ENCODE peak calls at places on chromosomes 16 and 17, in six cellular contexts. R is H1, C is GM12878, M is HCT116, V is K562, T is HepG2. L is an unnamed sample. For H3K4me1, the result is how much of the 10 kb centered on the place peaks cover.

GRCh38 chr17:48547839-48548686 is 3.2 kb upstream of the HOXB2 start:
- DNase-seq in R (no peak), C (no peak), M (no peak), V (peak), T (no peak), L (no peak)

GRCh38 chr16:85443531-85443930 is 169.6 kb upstream of the GSE1 start:
- DNase-seq in R (no peak), C (no peak), M (no peak), V (no peak), T (no peak), L (no peak)

GRCh38 chr16:57829969-57830360 is 27.7 kb upstream of the KIFC3 start:
- DNase-seq in R (no peak), C (no peak), M (no peak), V (no peak), T (no peak), L (no peak)

GRCh38 chr17:4519361-4519788 is 20.7 kb downstream of the SPNS2 start:
- DNase-seq in R (no peak), C (no peak), M (no peak), V (no peak), T (no peak), L (no peak)

GRCh38 chr16:278863-279366 is 1.5 kb upstream of the ARHGDIG start:
- DNase-seq in R (no peak), C (peak), M (no peak), V (no peak), T (peak), L (no peak)

GRCh38 chr17:10314332-10314731 is 58.5 kb downstream of the MYH13 start:
- DNase-seq in R (no peak), C (no peak), M (no peak), V (no peak), T (no peak), L (no peak)

GRCh38 chr17:7580631-7581554 is 1.5 kb downstream of the CD68 start:
- DNase-seq in R (no peak), C (no peak), M (no peak), V (no peak), T (no peak), L (no peak)

GRCh38 chr16:15976929-15977637 is 27.7 kb downstream of the ABCC1 start:
- DNase-seq in R (no peak), C (no peak), M (no peak), V (no peak), T (no peak), L (no peak)

GRCh38 chr17:17793378-17794214 is 43.2 kb downstream of the SREBF1 start:
- DNase-seq in R (no peak), C (no peak), M (no peak), V (no peak), T (no peak), L (no peak)

GRCh38 chr16:10911267-10911666 is 31.0 kb downstream of the DEXI start:
- DNase-seq in R (no peak), C (no peak), M (no peak), V (no peak), T (no peak), L (no peak)

GRCh38 chr17:54408741-54409140 is 491.9 kb upstream of the TOM1L1 start:
- DNase-seq in R (no peak), C (no peak), M (no peak), V (no peak), T (no peak), L (no peak)

GRCh38 chr17:21419299-21420239 is 43.4 kb downstream of the KCNJ12 start:
- DNase-seq in R (no peak), C (no peak), M (no peak), V (no peak), T (no peak), L (no peak)

GRCh38 chr16:85329059-85329812 is 217.0 kb upstream of the CIBAR2 start:
- DNase-seq in R (no peak), C (no peak), M (peak), V (peak), T (no peak), L (peak)

GRCh38 chr16:15949210-15950166 is at the start of gene ABCC1:
- DNase-seq in R (no peak), C (no peak), M (no peak), V (peak), T (peak), L (no peak)

GRCh38 chr17:74652020-74652419 is 28.5 kb upstream of the CD300E start:
- DNase-seq in R (no peak), C (no peak), M (no peak), V (no peak), T (no peak), L (no peak)

GRCh38 chr17:60060474-60060873 is 18.2 kb downstream of the HEATR6 start:
- DNase-seq in R (no peak), C (no peak), M (no peak), V (no peak), T (no peak), L (no peak)
- H3K4me1 ChIP-seq in R (under half), C (under half), M (under half), V (under half), T (under half), L (under half)

DNA sequence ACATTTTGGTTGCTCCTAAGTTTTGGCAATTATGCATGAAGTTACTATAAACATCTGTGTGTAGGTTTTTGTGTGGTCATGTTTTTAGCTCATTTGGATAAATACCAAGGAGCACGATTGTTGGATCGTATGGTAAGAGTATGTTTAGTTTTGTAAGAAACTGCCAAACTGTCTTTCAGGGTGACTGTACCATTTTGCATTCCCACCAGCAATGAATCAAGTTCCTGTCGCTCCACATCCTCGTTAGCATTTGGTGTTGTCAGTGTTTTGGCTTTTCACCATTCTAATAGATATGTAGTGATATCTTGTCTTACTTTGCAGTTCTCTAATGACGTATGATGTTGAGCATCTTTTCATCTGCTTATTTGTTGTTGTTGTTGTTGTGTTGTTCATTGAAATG is 20.2 kb downstream of the TENT4B start:
- DNase-seq in R (no peak), C (no peak), M (no peak), V (no peak), T (no peak), L (no peak)
- TF ChIP-seq ZNF274 in R (no peak), C (no peak), M (no peak), V (no peak), T (no peak), L (no peak)

DNA sequence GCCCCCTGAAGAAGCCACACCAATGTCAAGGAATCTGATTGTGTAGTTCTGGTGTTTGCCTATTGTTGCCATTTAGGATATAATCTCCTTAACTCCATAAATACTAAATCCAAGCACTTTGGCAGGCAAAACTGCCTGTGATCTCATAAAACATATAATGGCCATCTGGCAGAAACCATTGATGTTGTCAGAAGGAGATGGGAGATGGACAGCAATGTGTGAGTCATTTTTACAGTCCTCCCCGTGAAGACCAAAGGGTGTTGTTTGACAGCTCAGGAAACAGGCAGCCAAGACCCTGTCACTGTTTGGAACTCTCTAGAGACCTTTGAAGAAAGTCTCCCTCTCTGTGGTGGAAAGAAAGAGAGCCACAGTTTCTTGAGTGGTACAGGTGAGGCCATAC is 454.1 kb downstream of the HS3ST3B1 start:
- DNase-seq in R (no peak), C (no peak), M (no peak), V (no peak), T (no peak), L (no peak)
- TF ChIP-seq YY1 in R (no peak), C (no peak), M (no peak), V (no peak), T (no peak), L (no peak)

DNA sequence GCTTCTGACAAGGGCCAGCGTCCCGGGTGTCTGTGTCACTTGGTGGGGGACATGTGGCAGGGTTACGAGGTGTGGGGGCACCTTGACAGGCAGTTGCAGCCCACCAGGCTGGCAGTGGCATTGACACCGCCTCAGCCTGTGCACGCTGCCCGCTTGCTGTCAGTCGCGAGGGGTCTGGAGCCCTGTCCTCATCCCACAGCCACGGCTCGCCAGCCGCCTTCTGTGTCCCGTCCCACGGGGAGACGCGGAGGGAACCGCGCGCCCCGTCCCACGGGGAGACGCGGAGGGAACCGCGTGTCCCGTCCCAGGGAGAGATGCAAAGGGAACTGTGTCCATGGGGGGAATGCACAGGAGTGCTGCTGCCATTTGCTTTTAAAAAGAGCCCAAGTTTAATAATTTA is 3.5 kb downstream of the PABPN1L start:
- DNase-seq in R (no peak), C (no peak), M (no peak), V (no peak), T (no peak), L (no peak)
- H3K4me1 ChIP-seq in R (under half), C (under half), M (under half), V (half or more), T (under half), L (under half)

GRCh38 chr17:28950017-28950751 is 1.1 kb downstream of the PHF12 start:
- DNase-seq in R (no peak), C (no peak), M (no peak), V (peak), T (peak), L (no peak)
- TF ChIP-seq ZNF274 in R (no peak), C (no peak), M (no peak), V (no peak), T (no peak), L (no peak)

GRCh38 chr16:22386976-22387375 is 12.6 kb upstream of the CDR2 start:
- DNase-seq in R (no peak), C (no peak), M (no peak), V (no peak), T (no peak), L (no peak)
- TF ChIP-seq YY1 in R (no peak), C (no peak), M (no peak), V (no peak), T (no peak), L (no peak)

GRCh38 chr17:44334315-44335181 is 9.9 kb upstream of the SLC25A39 start:
- DNase-seq in R (no peak), C (no peak), M (no peak), V (no peak), T (no peak), L (no peak)

GRCh38 chr17:44331249-44331760 is 6.7 kb upstream of the SLC25A39 start:
- DNase-seq in R (no peak), C (no peak), M (peak), V (peak), T (peak), L (no peak)

GRCh38 chr17:44333371-44333770 is 8.7 kb upstream of the SLC25A39 start:
- DNase-seq in R (no peak), C (no peak), M (no peak), V (no peak), T (no peak), L (no peak)

GRCh38 chr17:44335515-44336356 is 9.4 kb upstream of the GRN start:
- DNase-seq in R (no peak), C (no peak), M (no peak), V (no peak), T (no peak), L (no peak)
- H3K4me1 ChIP-seq in R (under half), C (under half), M (under half), V (under half), T (under half), L (under half)

GRCh38 chr17:63419949-63420867 is 25.9 kb downstream of the CYB561 start:
- DNase-seq in R (no peak), C (no peak), M (no peak), V (peak), T (no peak), L (no peak)
- TF ChIP-seq ZNF274 in R (no peak), C (no peak), M (no peak), V (no peak), T (no peak), L (no peak)

L was measured in NT2/D1.